ENCODE peak calls at places on chromosomes 6 and 20, in five cellular contexts. One of them, this sample, is unnamed.

GRCh38 chr6:13577926-13578325 is 3.5 kb downstream of the SIRT5 start:
- DNase-seq in GM10248: no peak
- DNase-seq in activated T-helper 1 cell treated with Interleukin-2 at 50 U/mL for 16 hours: no peak
- DNase-seq in lower leg skin: no peak
- DNase-seq in HEK293T: no peak
- DNase-seq in this sample: no peak

GRCh38 chr20:52060794-52061714 is 130.5 kb downstream of the ZFP64 start:
- DNase-seq in HEK293T: peak; percentile 24
- DNase-seq in activated T-helper 1 cell treated with Interleukin-2 at 50 U/mL for 16 hours: no peak
- DNase-seq in GM10248: no peak
- DNase-seq in lower leg skin: no peak
- DNase-seq in this sample: no peak

GRCh38 chr6:162733489-162733888 is 5.7 kb downstream of the PACRG start:
- DNase-seq in activated T-helper 1 cell treated with Interleukin-2 at 50 U/mL for 16 hours: no peak
- DNase-seq in HEK293T: no peak
- DNase-seq in GM10248: no peak
- DNase-seq in lower leg skin: no peak
- DNase-seq in this sample: no peak

GRCh38 chr20:58454460-58454859 is 60.7 kb downstream of the APCDD1L start:
- DNase-seq in HEK293T: no peak
- DNase-seq in GM10248: no peak
- DNase-seq in activated T-helper 1 cell treated with Interleukin-2 at 50 U/mL for 16 hours: no peak
- DNase-seq in lower leg skin: no peak
- DNase-seq in this sample: no peak

GRCh38 chr6:106155219-106155830 is 69.2 kb downstream of the PRDM1 start:
- DNase-seq in HEK293T: no peak
- DNase-seq in GM10248: no peak
- DNase-seq in lower leg skin: no peak
- DNase-seq in activated T-helper 1 cell treated with Interleukin-2 at 50 U/mL for 16 hours: no peak
- DNase-seq in this sample: no peak

GRCh38 chr6:154157706-154158105 is 118.7 kb downstream of the OPRM1 start:
- DNase-seq in GM10248: no peak
- DNase-seq in lower leg skin: no peak
- DNase-seq in activated T-helper 1 cell treated with Interleukin-2 at 50 U/mL for 16 hours: no peak
- DNase-seq in HEK293T: no peak
- DNase-seq in this sample: no peak

GRCh38 chr20:17140894-17141293 is 85.9 kb upstream of the PCSK2 start:
- DNase-seq in GM10248: no peak
- DNase-seq in lower leg skin: no peak
- DNase-seq in activated T-helper 1 cell treated with Interleukin-2 at 50 U/mL for 16 hours: no peak
- DNase-seq in HEK293T: no peak
- DNase-seq in this sample: no peak

GRCh38 chr6:570812-571211 is 86.1 kb downstream of the HUS1B start:
- DNase-seq in activated T-helper 1 cell treated with Interleukin-2 at 50 U/mL for 16 hours: no peak
- DNase-seq in lower leg skin: no peak
- DNase-seq in GM10248: no peak
- DNase-seq in HEK293T: no peak
- DNase-seq in this sample: no peak

GRCh38 chr6:52403627-52404026 is 16.5 kb upstream of the EFHC1 start:
- DNase-seq in lower leg skin: peak; percentile 91
- DNase-seq in HEK293T: no peak
- DNase-seq in activated T-helper 1 cell treated with Interleukin-2 at 50 U/mL for 16 hours: no peak
- DNase-seq in GM10248: no peak
- DNase-seq in this sample: no peak

GRCh38 chr6:45543298-45544235 is 165.8 kb upstream of the SUPT3H start:
- DNase-seq in lower leg skin: no peak
- DNase-seq in HEK293T: no peak
- DNase-seq in activated T-helper 1 cell treated with Interleukin-2 at 50 U/mL for 16 hours: no peak
- DNase-seq in GM10248: no peak
- DNase-seq in this sample: no peak

GRCh38 chr6:14921170-14921569 is 324.7 kb upstream of the JARID2 start:
- DNase-seq in lower leg skin: peak; percentile 92
- DNase-seq in HEK293T: no peak
- DNase-seq in activated T-helper 1 cell treated with Interleukin-2 at 50 U/mL for 16 hours: no peak
- DNase-seq in GM10248: no peak
- DNase-seq in this sample: no peak

GRCh38 chr20:1567392-1568165 is 10.1 kb upstream of the SIRPD start:
- DNase-seq in lower leg skin: no peak
- DNase-seq in activated T-helper 1 cell treated with Interleukin-2 at 50 U/mL for 16 hours: no peak
- DNase-seq in GM10248: no peak
- DNase-seq in HEK293T: no peak
- DNase-seq in this sample: no peak

GRCh38 chr20:57996936-57997629 is 231.4 kb downstream of the ANKRD60 start:
- DNase-seq in lower leg skin: no peak
- DNase-seq in activated T-helper 1 cell treated with Interleukin-2 at 50 U/mL for 16 hours: no peak
- DNase-seq in HEK293T: no peak
- DNase-seq in GM10248: no peak
- DNase-seq in this sample: no peak

GRCh38 chr20:20709858-20710257 is 2.6 kb downstream of the RALGAPA2 start:
- DNase-seq in GM10248: no peak
- DNase-seq in HEK293T: no peak
- DNase-seq in lower leg skin: no peak
- DNase-seq in activated T-helper 1 cell treated with Interleukin-2 at 50 U/mL for 16 hours: no peak
- DNase-seq in this sample: no peak

GRCh38 chr6:26271640-26272090 is 93.3 kb upstream of the BTN3A2 start:
- DNase-seq in activated T-helper 1 cell treated with Interleukin-2 at 50 U/mL for 16 hours: no peak
- DNase-seq in HEK293T: no peak
- DNase-seq in GM10248: no peak
- DNase-seq in lower leg skin: no peak
- DNase-seq in this sample: no peak

GRCh38 chr6:131173680-131174079 is 38.4 kb downstream of the AKAP7 start:
- DNase-seq in GM10248: no peak
- DNase-seq in activated T-helper 1 cell treated with Interleukin-2 at 50 U/mL for 16 hours: no peak
- DNase-seq in HEK293T: no peak
- DNase-seq in lower leg skin: no peak
- DNase-seq in this sample: no peak

GRCh38 chr20:48791666-48792071 is 36.1 kb downstream of the PREX1 start:
- DNase-seq in lower leg skin: no peak
- DNase-seq in HEK293T: no peak
- DNase-seq in GM10248: no peak
- DNase-seq in activated T-helper 1 cell treated with Interleukin-2 at 50 U/mL for 16 hours: no peak
- DNase-seq in this sample: no peak

GRCh38 chr6:158499601-158500000 is 60.3 kb upstream of the TMEM181 start:
- DNase-seq in GM10248: no peak
- DNase-seq in HEK293T: no peak
- DNase-seq in activated T-helper 1 cell treated with Interleukin-2 at 50 U/mL for 16 hours: no peak
- DNase-seq in lower leg skin: no peak
- DNase-seq in this sample: no peak

This sample was measured in GM12878.